ENCODE peak calls at places on chromosomes 11 and 22, in eight cellular contexts. A is HCT116, R is GM12878, J is GM23338, K is SK-N-MC, B is H1, I is K562, T is HepG2. W is an unnamed sample.

GRCh38 chr11:34464591-34465036 is 25.9 kb downstream of the CAT start:
- DNase-seq in A (no peak), R (no peak), J (no peak), K (no peak), B (no peak), I (peak), T (no peak), W (no peak)

GRCh38 chr22:17633217-17633997 is 4.9 kb upstream of the ATP6V1E1 start:
- DNase-seq in A (peak), R (no peak), J (peak), K (no peak), B (no peak), I (peak), T (peak), W (no peak)

GRCh38 chr11:134736251-134737072 is 324.4 kb upstream of the B3GAT1 start:
- DNase-seq in A (no peak), R (no peak), J (no peak), K (no peak), B (no peak), I (no peak), T (no peak), W (no peak)

GRCh38 chr11:12537778-12538401 is 136.3 kb upstream of the TEAD1 start:
- DNase-seq in A (no peak), R (no peak), J (peak), K (no peak), B (no peak), I (no peak), T (no peak), W (no peak)

GRCh38 chr22:32044913-32045312 is 1.9 kb downstream of the SLC5A1 start:
- DNase-seq in A (no peak), R (no peak), J (no peak), K (no peak), B (no peak), I (no peak), T (no peak), W (no peak)

GRCh38 chr22:43013355-43014061 is 1.4 kb downstream of the PACSIN2 start:
- DNase-seq in A (no peak), R (no peak), J (no peak), K (no peak), B (no peak), I (no peak), T (peak), W (peak)

GRCh38 chr11:8756201-8756600 is 73.6 kb downstream of the RPL27A start:
- DNase-seq in A (no peak), R (no peak), J (no peak), K (no peak), B (no peak), I (no peak), T (no peak), W (no peak)

GRCh38 chr22:25840162-25840561 is 98.2 kb downstream of the MYO18B start:
- DNase-seq in A (no peak), R (no peak), J (no peak), K (no peak), B (no peak), I (no peak), T (no peak), W (no peak)

GRCh38 chr11:112223125-112223524 is 3.1 kb upstream of the PTS start:
- DNase-seq in A (no peak), R (no peak), J (no peak), K (no peak), B (no peak), I (no peak), T (no peak), W (no peak)

GRCh38 chr11:47573321-47573720 is 5.4 kb downstream of the KBTBD4 start:
- DNase-seq in A (no peak), R (no peak), J (no peak), K (no peak), B (no peak), I (no peak), T (no peak), W (no peak)

GRCh38 chr11:78838417-78838816 is 263.8 kb upstream of the NARS2 start:
- DNase-seq in A (peak), R (no peak), J (peak), K (no peak), B (no peak), I (no peak), T (no peak), W (no peak)

GRCh38 chr11:64655901-64656601 is 65.0 kb downstream of the SLC22A12 start:
- DNase-seq in A (no peak), R (no peak), J (no peak), K (no peak), B (no peak), I (no peak), T (no peak), W (no peak)

GRCh38 chr11:102177974-102178631 is 67.9 kb downstream of the YAP1 start:
- DNase-seq in A (peak), R (no peak), J (no peak), K (no peak), B (no peak), I (no peak), T (peak), W (peak)

GRCh38 chr11:47443817-47444216 is 5.1 kb downstream of the RAPSN start:
- DNase-seq in A (no peak), R (no peak), J (no peak), K (no peak), B (no peak), I (no peak), T (no peak), W (no peak)

GRCh38 chr22:22123960-22124278 is 120.7 kb upstream of the VPREB1 start:
- DNase-seq in A (no peak), R (no peak), J (no peak), K (no peak), B (no peak), I (no peak), T (no peak), W (no peak)

GRCh38 chr11:102109896-102110760 is at the start of gene YAP1:
- DNase-seq in A (peak), R (no peak), J (peak), K (no peak), B (peak), I (peak), T (peak), W (peak)

GRCh38 chr11:12577746-12578644 is 96.2 kb upstream of the TEAD1 start:
- DNase-seq in A (no peak), R (no peak), J (peak), K (no peak), B (no peak), I (peak), T (no peak), W (no peak)

GRCh38 chr11:27514076-27514475 is 7.5 kb upstream of the LIN7C start:
- DNase-seq in A (no peak), R (no peak), J (no peak), K (no peak), B (no peak), I (no peak), T (no peak), W (no peak)

GRCh38 chr11:27512238-27512637 is 5.7 kb upstream of the LIN7C start:
- DNase-seq in A (no peak), R (no peak), J (no peak), K (no peak), B (no peak), I (no peak), T (no peak), W (no peak)

GRCh38 chr11:27518522-27518921 is 12.0 kb upstream of the LIN7C start:
- DNase-seq in A (no peak), R (no peak), J (no peak), K (no peak), B (no peak), I (no peak), T (no peak), W (no peak)

GRCh38 chr11:27509953-27510352 is 3.4 kb upstream of the LIN7C start:
- DNase-seq in A (no peak), R (no peak), J (no peak), K (no peak), B (no peak), I (no peak), T (no peak), W (no peak)

GRCh38 chr11:27514558-27514957 is 8.0 kb upstream of the LIN7C start:
- DNase-seq in A (no peak), R (no peak), J (no peak), K (no peak), B (no peak), I (no peak), T (no peak), W (no peak)
- TF ChIP-seq EZH2 in A (no peak), R (no peak), J (no peak), K (no peak), B (no peak), I (no peak), T (no peak), W (no peak)

GRCh38 chr11:350723-351255 is 18.5 kb upstream of the B4GALNT4 start:
- DNase-seq in A (no peak), R (peak), J (peak), K (no peak), B (no peak), I (peak), T (no peak), W (no peak)
- TF ChIP-seq POLR2AphosphoS5 in A (no peak), R (peak), J (no peak), K (no peak), B (no peak), I (peak), T (no peak), W (no peak)

GRCh38 chr11:20161230-20161918 is 1.1 kb upstream of the DBX1 start:
- DNase-seq in A (no peak), R (no peak), J (peak), K (no peak), B (no peak), I (no peak), T (no peak), W (no peak)

GRCh38 chr11:20159680-20160381 is 444 bp downstream of the DBX1 start:
- DNase-seq in A (no peak), R (no peak), J (peak), K (no peak), B (no peak), I (no peak), T (no peak), W (no peak)

GRCh38 chr11:20162340-20162739 is 2.1 kb upstream of the DBX1 start:
- DNase-seq in A (no peak), R (no peak), J (peak), K (no peak), B (no peak), I (no peak), T (no peak), W (no peak)

GRCh38 chr11:20161923-20162322 is 1.6 kb upstream of the DBX1 start:
- DNase-seq in A (no peak), R (no peak), J (peak), K (no peak), B (no peak), I (no peak), T (no peak), W (no peak)

DNA sequence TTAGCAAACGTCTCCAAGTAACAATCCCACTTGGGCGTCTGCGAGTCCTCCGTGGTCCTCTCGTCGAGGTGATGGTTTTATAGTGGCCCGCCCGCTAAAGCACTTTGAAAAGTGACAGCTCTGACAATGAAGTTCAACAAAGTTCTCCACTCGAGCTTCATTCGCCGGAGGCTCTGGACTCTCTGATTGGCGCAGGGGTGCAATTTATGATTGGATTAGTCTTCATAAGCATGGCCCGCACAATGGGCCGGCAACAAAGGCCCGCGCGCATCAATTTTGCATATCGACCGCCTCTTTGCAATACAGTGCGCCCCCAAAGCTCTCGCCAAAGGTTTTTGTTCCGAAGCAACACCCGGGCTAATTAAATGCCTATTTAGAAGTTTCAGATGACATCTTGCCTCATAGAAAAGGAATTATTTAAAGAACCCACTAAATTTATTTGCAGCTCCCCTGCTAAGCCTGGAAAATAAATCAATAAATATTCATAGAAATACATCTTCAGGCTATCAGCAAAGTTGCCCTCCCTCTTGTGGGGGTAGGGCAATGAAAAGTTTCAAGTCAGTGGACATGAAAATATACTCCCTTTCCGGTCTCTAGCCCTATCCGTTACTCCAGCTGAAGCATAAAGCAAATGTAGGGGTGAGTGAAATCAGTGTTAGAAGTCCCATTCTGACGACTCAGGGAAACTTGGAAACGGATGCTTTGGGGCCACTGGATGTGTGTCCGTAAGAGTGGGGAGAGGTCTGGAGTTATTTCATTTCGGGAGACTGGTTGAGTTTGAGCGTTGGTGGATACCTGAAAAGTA is at the start of gene DBX1:
- DNase-seq in A (no peak), R (no peak), J (peak), K (no peak), B (no peak), I (no peak), T (no peak), W (no peak)
- TF ChIP-seq EZH2 in A (no peak), R (no peak), J (peak), K (no peak), B (no peak), I (no peak), T (no peak), W (peak)

GRCh38 chr11:73315288-73316020 is 7.4 kb downstream of the ARHGEF17 start:
- DNase-seq in A (no peak), R (no peak), J (no peak), K (no peak), B (no peak), I (no peak), T (no peak), W (no peak)

GRCh38 chr11:73316422-73316821 is 8.3 kb downstream of the ARHGEF17 start:
- DNase-seq in A (no peak), R (no peak), J (no peak), K (no peak), B (no peak), I (no peak), T (no peak), W (no peak)

GRCh38 chr11:73318501-73319011 is 10.5 kb downstream of the ARHGEF17 start:
- DNase-seq in A (no peak), R (no peak), J (no peak), K (no peak), B (no peak), I (no peak), T (no peak), W (no peak)

GRCh38 chr11:73317803-73318202 is 9.7 kb downstream of the ARHGEF17 start:
- DNase-seq in A (no peak), R (no peak), J (no peak), K (no peak), B (no peak), I (no peak), T (no peak), W (no peak)

DNA sequence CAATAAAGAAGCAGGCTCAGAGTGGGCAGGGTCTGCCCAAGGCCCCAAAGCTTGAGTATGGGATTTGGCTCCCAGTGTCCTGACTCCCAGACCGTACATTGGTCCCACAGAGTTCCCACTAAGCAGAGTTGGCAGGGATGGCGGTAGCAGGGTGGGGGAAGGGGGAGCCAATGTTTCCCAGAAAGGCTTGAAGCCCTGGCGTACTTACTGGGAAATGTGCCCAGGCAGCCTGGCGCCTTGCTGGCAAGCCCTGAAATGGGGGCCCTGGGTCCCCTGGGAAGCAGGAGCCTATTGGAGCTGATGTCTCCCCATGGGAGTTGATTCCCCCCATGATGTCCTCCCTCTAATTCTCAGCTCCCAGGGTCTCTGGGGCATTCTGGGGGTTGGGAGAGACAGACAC is 9.3 kb downstream of the ARHGEF17 start:
- DNase-seq in A (no peak), R (no peak), J (no peak), K (no peak), B (no peak), I (no peak), T (no peak), W (no peak)
- TF ChIP-seq POLR2AphosphoS5 in A (no peak), R (no peak), J (no peak), K (no peak), B (no peak), I (no peak), T (no peak), W (no peak)

GRCh38 chr11:122979815-122980656 is 1.6 kb downstream of the BSX start:
- DNase-seq in A (no peak), R (no peak), J (peak), K (no peak), B (no peak), I (no peak), T (no peak), W (no peak)
- TF ChIP-seq EZH2 in A (no peak), R (no peak), J (peak), K (no peak), B (peak), I (no peak), T (no peak), W (peak)

DNA sequence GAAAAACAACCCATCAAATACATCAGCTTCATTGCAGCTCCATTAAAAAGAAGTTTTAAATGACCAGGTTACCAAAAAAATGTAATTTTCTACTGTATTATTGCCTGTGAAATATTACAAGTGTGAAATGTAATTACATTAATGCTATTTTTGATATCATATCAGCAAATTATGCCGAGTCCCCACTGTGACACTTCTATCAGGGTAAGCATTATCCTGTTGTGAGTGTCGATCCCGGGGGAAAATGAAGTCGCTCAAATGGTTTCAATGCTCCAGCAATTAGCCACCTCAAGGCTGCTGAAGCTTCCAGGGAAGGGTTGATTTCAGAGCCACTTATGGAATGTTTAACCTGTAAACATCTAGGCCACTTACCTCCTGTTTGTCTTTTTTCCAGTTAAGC is 70.4 kb downstream of the RCN1 start:
- DNase-seq in A (no peak), R (no peak), J (no peak), K (no peak), B (no peak), I (no peak), T (no peak), W (no peak)
- TF ChIP-seq POLR2AphosphoS5 in A (no peak), R (no peak), J (no peak), K (no peak), B (no peak), I (no peak), T (no peak), W (no peak)

DNA sequence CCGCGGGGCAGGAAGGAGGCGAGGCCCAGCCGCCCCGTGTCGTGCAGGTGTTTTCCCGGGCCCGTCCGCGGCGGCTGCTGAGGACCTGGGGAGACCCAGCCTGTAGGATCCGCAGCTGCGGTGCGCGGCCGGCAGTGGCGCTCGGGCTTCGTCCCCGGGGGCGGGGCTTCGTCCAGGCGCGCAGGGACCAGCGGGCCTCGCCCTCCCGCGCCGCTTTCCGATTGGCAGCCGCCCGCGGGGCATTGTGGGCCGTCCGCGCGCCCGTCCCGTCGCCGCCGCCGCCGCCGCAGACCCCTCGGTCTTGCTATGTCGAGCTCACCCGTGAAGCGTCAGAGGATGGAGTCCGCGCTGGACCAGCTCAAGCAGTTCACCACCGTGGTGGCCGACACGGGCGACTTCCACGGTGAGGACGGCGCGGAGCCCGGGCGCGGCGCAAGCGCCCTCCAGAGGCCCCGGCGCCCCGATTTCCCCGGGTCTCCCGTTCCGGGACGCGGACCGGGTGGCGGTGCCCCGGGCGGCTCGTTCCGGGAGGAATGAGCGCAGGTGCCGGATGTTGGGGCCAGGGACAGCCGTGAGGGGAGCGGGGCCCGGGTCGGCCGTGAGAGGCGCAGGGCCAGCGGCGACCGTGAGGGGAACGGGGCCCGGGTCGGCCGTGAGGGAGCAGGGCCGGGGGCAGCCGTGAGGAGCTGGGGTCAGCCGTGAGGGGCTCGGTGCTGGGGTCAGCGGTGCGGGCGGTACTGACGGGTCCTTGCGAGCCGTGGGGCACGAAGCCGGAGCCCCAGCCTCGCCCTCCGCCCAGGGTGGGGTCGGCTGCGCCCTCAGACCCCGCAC is at the start of gene TALDO1:
- DNase-seq in A (peak), R (peak), J (peak), K (no peak), B (peak), I (peak), T (peak), W (peak)
- TF ChIP-seq EZH2 in A (no peak), R (no peak), J (no peak), K (no peak), B (no peak), I (no peak), T (no peak), W (no peak)